ENCODE peak calls at places on chromosome 7, in ten cellular contexts. One of them, this sample, is unnamed.

GRCh38 chr7:96953676-96954513 is 51.5 kb upstream of the DLX6 start:
- DNase-seq in BJ: peak
- DNase-seq in G401: no peak
- DNase-seq in SHP77 treated with DMSO at 0.1 percent for 48 hours: no peak
- DNase-seq in NCI-H1105: no peak
- DNase-seq in stimulated activated CD4-positive, alpha-beta T cell treated with anti-CD3 and anti-CD28 coated beads, Interleukin-1b, Interleukin-23, amount 100 ng/mL, for 24 hours: no peak
- DNase-seq in fibroblast of mammary gland: peak
- DNase-seq in substantia nigra: no peak
- DNase-seq in ELR: no peak
- DNase-seq in lung: no peak
- DNase-seq in this sample: no peak

GRCh38 chr7:139741813-139742344 is 35.9 kb downstream of the HIPK2 start:
- DNase-seq in NCI-H1105: no peak
- DNase-seq in substantia nigra: no peak
- DNase-seq in stimulated activated CD4-positive, alpha-beta T cell treated with anti-CD3 and anti-CD28 coated beads, Interleukin-1b, Interleukin-23, amount 100 ng/mL, for 24 hours: no peak
- DNase-seq in ELR: no peak
- DNase-seq in SHP77 treated with DMSO at 0.1 percent for 48 hours: no peak
- DNase-seq in BJ: no peak
- DNase-seq in fibroblast of mammary gland: no peak
- DNase-seq in lung: no peak
- DNase-seq in G401: no peak
- DNase-seq in this sample: no peak

GRCh38 chr7:155769701-155770100 is 42.6 kb downstream of the SHH start:
- DNase-seq in substantia nigra: no peak
- DNase-seq in fibroblast of mammary gland: peak
- DNase-seq in stimulated activated CD4-positive, alpha-beta T cell treated with anti-CD3 and anti-CD28 coated beads, Interleukin-1b, Interleukin-23, amount 100 ng/mL, for 24 hours: no peak
- DNase-seq in NCI-H1105: no peak
- DNase-seq in lung: no peak
- DNase-seq in BJ: peak
- DNase-seq in SHP77 treated with DMSO at 0.1 percent for 48 hours: no peak
- DNase-seq in G401: no peak
- DNase-seq in ELR: no peak
- DNase-seq in this sample: no peak

GRCh38 chr7:91082854-91083495 is 181.3 kb upstream of the FZD1 start:
- DNase-seq in stimulated activated CD4-positive, alpha-beta T cell treated with anti-CD3 and anti-CD28 coated beads, Interleukin-1b, Interleukin-23, amount 100 ng/mL, for 24 hours: no peak
- DNase-seq in substantia nigra: no peak
- DNase-seq in SHP77 treated with DMSO at 0.1 percent for 48 hours: peak
- DNase-seq in NCI-H1105: no peak
- DNase-seq in G401: peak
- DNase-seq in lung: no peak
- DNase-seq in fibroblast of mammary gland: peak
- DNase-seq in BJ: no peak
- DNase-seq in ELR: peak
- DNase-seq in this sample: peak

GRCh38 chr7:74612015-74612829 is 45.3 kb upstream of the GTF2I start:
- DNase-seq in SHP77 treated with DMSO at 0.1 percent for 48 hours: no peak
- DNase-seq in fibroblast of mammary gland: no peak
- DNase-seq in G401: peak
- DNase-seq in BJ: no peak
- DNase-seq in lung: peak
- DNase-seq in substantia nigra: peak
- DNase-seq in stimulated activated CD4-positive, alpha-beta T cell treated with anti-CD3 and anti-CD28 coated beads, Interleukin-1b, Interleukin-23, amount 100 ng/mL, for 24 hours: no peak
- DNase-seq in NCI-H1105: peak
- DNase-seq in ELR: no peak
- DNase-seq in this sample: no peak

GRCh38 chr7:4792537-4793126 is 17.2 kb downstream of the AP5Z1 start:
- DNase-seq in fibroblast of mammary gland: peak
- DNase-seq in NCI-H1105: no peak
- DNase-seq in BJ: no peak
- DNase-seq in ELR: no peak
- DNase-seq in substantia nigra: no peak
- DNase-seq in stimulated activated CD4-positive, alpha-beta T cell treated with anti-CD3 and anti-CD28 coated beads, Interleukin-1b, Interleukin-23, amount 100 ng/mL, for 24 hours: no peak
- DNase-seq in G401: no peak
- DNase-seq in SHP77 treated with DMSO at 0.1 percent for 48 hours: no peak
- DNase-seq in lung: no peak
- DNase-seq in this sample: no peak

GRCh38 chr7:12315049-12315448 is 88.6 kb downstream of the VWDE start:
- DNase-seq in BJ: no peak
- DNase-seq in SHP77 treated with DMSO at 0.1 percent for 48 hours: peak
- DNase-seq in substantia nigra: no peak
- DNase-seq in NCI-H1105: peak
- DNase-seq in fibroblast of mammary gland: no peak
- DNase-seq in stimulated activated CD4-positive, alpha-beta T cell treated with anti-CD3 and anti-CD28 coated beads, Interleukin-1b, Interleukin-23, amount 100 ng/mL, for 24 hours: no peak
- DNase-seq in ELR: no peak
- DNase-seq in G401: no peak
- DNase-seq in lung: no peak
- DNase-seq in this sample: peak

GRCh38 chr7:1591876-1592275 is 22.0 kb upstream of the PSMG3 start:
- DNase-seq in BJ: no peak
- DNase-seq in ELR: no peak
- DNase-seq in G401: no peak
- DNase-seq in SHP77 treated with DMSO at 0.1 percent for 48 hours: no peak
- DNase-seq in substantia nigra: no peak
- DNase-seq in fibroblast of mammary gland: no peak
- DNase-seq in NCI-H1105: no peak
- DNase-seq in lung: no peak
- DNase-seq in stimulated activated CD4-positive, alpha-beta T cell treated with anti-CD3 and anti-CD28 coated beads, Interleukin-1b, Interleukin-23, amount 100 ng/mL, for 24 hours: no peak
- DNase-seq in this sample: no peak

GRCh38 chr7:120033114-120033513 is 239.9 kb upstream of the KCND2 start:
- DNase-seq in ELR: peak
- DNase-seq in SHP77 treated with DMSO at 0.1 percent for 48 hours: no peak
- DNase-seq in stimulated activated CD4-positive, alpha-beta T cell treated with anti-CD3 and anti-CD28 coated beads, Interleukin-1b, Interleukin-23, amount 100 ng/mL, for 24 hours: no peak
- DNase-seq in lung: no peak
- DNase-seq in substantia nigra: no peak
- DNase-seq in G401: peak
- DNase-seq in NCI-H1105: no peak
- DNase-seq in fibroblast of mammary gland: no peak
- DNase-seq in BJ: no peak
- DNase-seq in this sample: no peak